ENCODE peak calls at places on chromosomes 1 and 21, in four cellular contexts. A is stimulated activated CD8-positive, alpha-beta memory T cell treated with anti-CD3 and anti-CD28 coated beads, Interleukin-4, amount 100 ng/mL, for 4 hours; S is iris pigment epithelial cell; K is activated naive CD4-positive, alpha-beta T cell. Y is an unnamed sample.

GRCh38 chr1:182784556-182785171 is 4.9 kb upstream of the NPL start:
- DNase-seq in A (no peak), S (peak; percentile 50), K (no peak), Y (peak; percentile 77)

GRCh38 chr1:108716437-108717230 is 3.9 kb downstream of the FNDC7 start:
- DNase-seq in A (no peak), S (peak; percentile 16), K (no peak), Y (no peak)

GRCh38 chr1:55930931-55931271 is 648.5 kb downstream of the PLPP3 start:
- DNase-seq in A (no peak), S (no peak), K (no peak), Y (no peak)

GRCh38 chr1:116498789-116499628 is 71.8 kb downstream of the CD58 start:
- DNase-seq in A (no peak), S (peak; percentile 62), K (no peak), Y (peak; percentile 78)

GRCh38 chr21:44793269-44794030 is 8.2 kb downstream of the UBE2G2 start:
- DNase-seq in A (no peak), S (peak; percentile 59), K (no peak), Y (peak; percentile 79)

GRCh38 chr21:39121600-39122355 is 61.5 kb downstream of the PSMG1 start:
- DNase-seq in A (no peak), S (peak; percentile 15), K (no peak), Y (no peak)

GRCh38 chr1:43565600-43566360 is 35.1 kb downstream of the PTPRF start:
- DNase-seq in A (no peak), S (peak; percentile 59), K (no peak), Y (peak; percentile 82)

GRCh38 chr1:230268371-230269170 is 157.6 kb downstream of the PGBD5 start:
- DNase-seq in A (no peak), S (peak; percentile 76), K (no peak), Y (peak; percentile 85)

GRCh38 chr1:185973645-185974044 is 239.5 kb downstream of the HMCN1 start:
- DNase-seq in A (no peak), S (peak; percentile 96), K (no peak), Y (peak; percentile 94)

GRCh38 chr21:33428669-33429068 is 25.5 kb downstream of the IFNGR2 start:
- DNase-seq in A (no peak), S (no peak), K (no peak), Y (peak; percentile 65)

GRCh38 chr1:190367200-190367599 is 110.5 kb downstream of the BRINP3 start:
- DNase-seq in A (no peak), S (no peak), K (no peak), Y (no peak)

GRCh38 chr1:204450461-204451257 is 39.0 kb upstream of the PPP1R15B start:
- DNase-seq in A (no peak), S (no peak), K (no peak), Y (no peak)

GRCh38 chr1:215640429-215641148 is 73.5 kb downstream of the KCTD3 start:
- DNase-seq in A (no peak), S (no peak), K (no peak), Y (no peak)

GRCh38 chr1:201537966-201538617 is 835 bp upstream of the NAV1 start:
- DNase-seq in A (no peak), S (no peak), K (no peak), Y (peak; percentile 49)

GRCh38 chr1:50332941-50333594 is 90.2 kb downstream of the DMRTA2 start:
- DNase-seq in A (no peak), S (peak; percentile 29), K (peak; percentile 5), Y (peak; percentile 68)

GRCh38 chr21:37146320-37147225 is 73.5 kb downstream of the TTC3 start:
- DNase-seq in A (no peak), S (peak; percentile 34), K (no peak), Y (no peak)

GRCh38 chr21:26798856-26799751 is 46.1 kb downstream of the ADAMTS1 start:
- DNase-seq in A (no peak), S (peak; percentile 58), K (no peak), Y (no peak)